ENCODE peak calls at places on chromosome 18, in eight cellular contexts. J, T, N, Y, S, H, U and X are unnamed samples.

GRCh38 chr18:53117851-53118250 is 777.9 kb downstream of the DCC start:
- DNase-seq in H (no peak), U (no peak), S (no peak), J (no peak), T (no peak), Y (no peak), N (no peak), X (no peak)

GRCh38 chr18:48828713-48829442 is 121.9 kb downstream of the SMAD7 start:
- DNase-seq in H (no peak), S (no peak), U (no peak), J (peak), Y (no peak), N (no peak), T (no peak), X (no peak)

GRCh38 chr18:8584798-8585197 is 24.4 kb upstream of the RAB12 start:
- DNase-seq in J (no peak), U (no peak), Y (no peak), S (no peak), H (no peak), N (no peak), T (no peak), X (no peak)

GRCh38 chr18:77061946-77062517 is 70.6 kb downstream of the MBP start:
- DNase-seq in N (no peak), T (no peak), S (no peak), H (no peak), U (peak), Y (no peak), J (no peak), X (no peak)

GRCh38 chr18:58570360-58571064 is 58.4 kb downstream of the ALPK2 start:
- DNase-seq in S (no peak), Y (no peak), J (no peak), U (no peak), T (no peak), N (no peak), H (no peak), X (no peak)

GRCh38 chr18:52700116-52700515 is 360.1 kb downstream of the DCC start:
- DNase-seq in S (no peak), Y (no peak), N (no peak), J (no peak), T (no peak), H (no peak), U (no peak), X (no peak)

GRCh38 chr18:24227976-24228660 is 89.3 kb downstream of the CABYR start:
- DNase-seq in Y (peak), T (peak), U (no peak), S (peak), J (no peak), H (no peak), N (peak), X (no peak)

GRCh38 chr18:46095532-46095931 is 2.6 kb downstream of the ATP5F1A start:
- DNase-seq in T (no peak), J (no peak), N (no peak), U (no peak), S (no peak), Y (no peak), H (no peak), X (no peak)

GRCh38 chr18:79583426-79583825 is 96.2 kb upstream of the CTDP1 start:
- DNase-seq in N (no peak), Y (no peak), H (no peak), T (no peak), U (no peak), S (no peak), J (no peak), X (no peak)